ENCODE peak calls at places on chromosome 2, in ten cellular contexts. S, Y, Q, R, J, P, X, T, K and M are unnamed samples.

GRCh38 chr2:121362226-121362625 is 77.2 kb upstream of the TFCP2L1 start:
- DNase-seq in S (no peak), Y (no peak), Q (no peak), R (no peak), J (no peak), P (no peak), X (no peak), T (no peak), K (no peak), M (no peak)

GRCh38 chr2:121099329-121100318 is 185.4 kb downstream of the TFCP2L1 start:
- DNase-seq in S (no peak), Y (peak; percentile 62), Q (no peak), R (peak; percentile 71), J (no peak), P (no peak), X (no peak), T (peak; percentile 48), K (no peak), M (no peak)

GRCh38 chr2:234091432-234091879 is 41.0 kb downstream of the SPP2 start:
- DNase-seq in S (no peak), Y (peak; percentile 55), Q (no peak), R (no peak), J (no peak), P (no peak), X (no peak), T (peak; percentile 45), K (no peak), M (no peak)

GRCh38 chr2:52034706-52035105 is 1002.8 kb upstream of the NRXN1 start:
- DNase-seq in S (no peak), Y (no peak), Q (no peak), R (no peak), J (no peak), P (no peak), X (no peak), T (no peak), K (no peak), M (no peak)

GRCh38 chr2:150610670-150611279 is 123.3 kb upstream of the RND3 start:
- DNase-seq in S (no peak), Y (peak; percentile 64), Q (no peak), R (peak; percentile 57), J (no peak), P (no peak), X (no peak), T (peak; percentile 70), K (no peak), M (no peak)

GRCh38 chr2:133716166-133716565 is 147.9 kb upstream of the NCKAP5 start:
- DNase-seq in S (no peak), Y (no peak), Q (no peak), R (no peak), J (no peak), P (no peak), X (no peak), T (no peak), K (no peak), M (no peak)

GRCh38 chr2:96157649-96158553 is 12.7 kb upstream of the DUSP2 start:
- DNase-seq in S (peak; percentile 49), Y (no peak), Q (peak; percentile 72), R (no peak), J (peak; percentile 93), P (peak; percentile 51), X (no peak), T (no peak), K (no peak), M (no peak)

GRCh38 chr2:69538872-69539548 is 101.8 kb upstream of the NFU1 start:
- DNase-seq in S (no peak), Y (no peak), Q (no peak), R (no peak), J (no peak), P (no peak), X (peak; percentile 35), T (peak; percentile 41), K (no peak), M (no peak)

GRCh38 chr2:9222246-9222898 is 15.8 kb downstream of the ASAP2 start:
- DNase-seq in S (no peak), Y (no peak), Q (no peak), R (no peak), J (no peak), P (no peak), X (no peak), T (no peak), K (no peak), M (no peak)

GRCh38 chr2:68134554-68134953 is 23.1 kb upstream of the PNO1 start:
- DNase-seq in S (no peak), Y (no peak), Q (no peak), R (no peak), J (no peak), P (no peak), X (no peak), T (no peak), K (no peak), M (no peak)

GRCh38 chr2:164023896-164024295 is 288.1 kb upstream of the FIGN start:
- DNase-seq in S (no peak), Y (no peak), Q (no peak), R (no peak), J (no peak), P (no peak), X (no peak), T (no peak), K (no peak), M (no peak)